ENCODE peak calls at places on chromosomes 7 and 10, in five cellular contexts. A, P, O, T and X are unnamed samples.
A peak's percentile ranks its signal among the peaks of the same experiment; 100 is the strongest.

GRCh38 chr7:158135931-158136330 is 451.7 kb downstream of the PTPRN2 start:
- DNase-seq in O (no peak), P (no peak), A (no peak), T (no peak), X (no peak)

GRCh38 chr7:40418983-40419382 is 284.2 kb downstream of the SUGCT start:
- DNase-seq in P (no peak), O (no peak), A (no peak), T (no peak), X (no peak)

GRCh38 chr7:11985971-11986370 is 154.0 kb upstream of the THSD7A start:
- DNase-seq in T (no peak), O (no peak), A (no peak), P (no peak), X (no peak)

GRCh38 chr10:95309958-95310357 is 19.2 kb upstream of the PDLIM1 start:
- DNase-seq in O (no peak), T (no peak), P (no peak), A (no peak), X (no peak)

GRCh38 chr7:82247814-82248433 is 195.7 kb downstream of the CACNA2D1 start:
- DNase-seq in T (no peak), A (peak; percentile 41), O (no peak), P (peak; percentile 48), X (no peak)

GRCh38 chr7:84073476-84073875 is 121.1 kb downstream of the SEMA3A start:
- DNase-seq in P (no peak), A (no peak), O (no peak), T (no peak), X (no peak)

GRCh38 chr10:127972958-127973357 is 66.1 kb downstream of the PTPRE start:
- DNase-seq in A (no peak), T (no peak), P (no peak), O (no peak), X (no peak)

GRCh38 chr10:95327367-95327766 is 36.6 kb upstream of the PDLIM1 start:
- DNase-seq in T (no peak), O (peak; percentile 88), P (no peak), A (peak; percentile 48), X (no peak)

GRCh38 chr10:133260895-133261725 is 15.6 kb downstream of the ADAM8 start:
- DNase-seq in O (peak; percentile 82), P (peak; percentile 46), A (peak; percentile 83), T (no peak), X (peak; percentile 84)

GRCh38 chr10:5543628-5544027 is 18.9 kb downstream of the CALML3 start:
- DNase-seq in T (no peak), P (no peak), O (no peak), A (no peak), X (no peak)

GRCh38 chr10:89242840-89243586 is 8.6 kb downstream of the LIPA start:
- DNase-seq in P (peak; percentile 34), T (no peak), O (no peak), A (no peak), X (no peak)

GRCh38 chr7:90958669-90959068 is 305.6 kb upstream of the FZD1 start:
- DNase-seq in T (peak; percentile 18), P (no peak), A (no peak), O (no peak), X (no peak)

GRCh38 chr7:1053816-1054370 is 9.5 kb downstream of the GPR146 start:
- DNase-seq in T (no peak), O (peak; percentile 33), P (no peak), A (no peak), X (no peak)

GRCh38 chr10:87882555-87883294 is 19.3 kb downstream of the PTEN start:
- DNase-seq in P (no peak), T (no peak), O (no peak), A (no peak), X (no peak)

GRCh38 chr10:7251696-7252465 is 159.0 kb downstream of the SFMBT2 start:
- DNase-seq in T (no peak), O (no peak), P (no peak), A (peak; percentile 66), X (no peak)

GRCh38 chr7:32158751-32159360 is 88.6 kb upstream of the PDE1C start:
- DNase-seq in A (no peak), P (no peak), T (no peak), O (no peak), X (no peak)

GRCh38 chr7:38306136-38306535 is 32.7 kb upstream of the TARP start:
- DNase-seq in O (no peak), P (no peak), A (no peak), T (no peak), X (no peak)

GRCh38 chr10:57849726-57850357 is 417.9 kb downstream of the IPMK start:
- DNase-seq in A (peak; percentile 1), T (no peak), P (peak; percentile 20), O (no peak), X (no peak)

GRCh38 chr7:117916309-117916708 is 43.1 kb upstream of the CTTNBP2 start:
- DNase-seq in P (no peak), A (no peak), T (no peak), O (no peak), X (no peak)

GRCh38 chr7:82699773-82700186 is 256.2 kb upstream of the CACNA2D1 start:
- DNase-seq in P (peak; percentile 26), O (no peak), A (no peak), T (no peak), X (no peak)

GRCh38 chr10:90960355-90960814 is 39.5 kb upstream of the ANKRD1 start:
- DNase-seq in O (peak; percentile 59), P (no peak), A (no peak), T (peak; percentile 32), X (no peak)

GRCh38 chr10:77715081-77715480 is 77.5 kb upstream of the KCNMA1 start:
- DNase-seq in T (no peak), O (no peak), P (peak; percentile 26), A (no peak), X (no peak)

GRCh38 chr7:103150192-103150591 is 1.3 kb upstream of the NAPEPLD start:
- DNase-seq in A (no peak), P (no peak), T (no peak), O (no peak), X (no peak)

GRCh38 chr10:118483496-118483895 is 112.0 kb downstream of the PRLHR start:
- DNase-seq in T (no peak), A (no peak), P (peak; percentile 19), O (no peak), X (no peak)
- TF ChIP-seq CTCF in T (no peak), A (no peak), P (peak; percentile 34), O (no peak), X (no peak)

DNA sequence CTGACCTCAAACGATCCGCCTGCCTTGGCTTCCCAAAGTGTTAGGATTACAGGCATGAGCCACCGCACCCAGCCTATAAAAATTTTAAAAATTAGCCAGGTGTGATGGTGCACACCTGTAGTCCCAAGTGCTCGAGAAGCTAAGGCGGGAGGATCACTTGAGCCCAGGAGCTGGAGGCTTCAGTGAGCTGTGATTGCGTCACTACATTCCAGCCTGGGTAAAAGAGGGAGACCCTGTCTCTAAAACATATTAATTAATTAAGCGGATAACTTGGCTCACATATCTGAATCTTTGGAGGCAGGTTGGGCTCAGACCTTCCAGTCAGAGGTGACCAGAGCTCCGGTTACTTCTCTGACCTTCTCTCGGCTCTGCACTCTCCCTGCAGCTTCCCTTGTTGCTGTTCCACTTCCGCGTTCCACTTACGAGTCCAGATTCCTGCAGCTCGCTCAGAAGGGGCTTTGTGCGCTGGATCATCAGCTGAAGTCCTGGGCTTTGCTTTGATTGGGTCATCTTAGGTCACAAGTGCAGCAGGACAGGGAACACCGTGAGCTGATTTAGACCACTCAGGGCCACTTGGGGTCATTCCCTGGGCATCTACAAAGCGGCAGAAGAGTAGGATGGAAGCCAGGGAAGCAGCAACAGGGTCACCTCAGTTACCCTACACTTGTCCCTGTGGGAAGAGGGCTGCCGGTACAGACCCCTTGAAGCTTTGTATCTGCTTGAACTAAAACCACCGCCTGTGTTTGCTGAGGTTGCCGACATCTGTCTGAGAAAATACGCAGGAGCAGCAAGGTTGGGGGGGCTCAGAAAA is 2.0 kb upstream of the ARPC1B start:
- DNase-seq in O (no peak), P (peak; percentile 39), T (no peak), A (no peak), X (no peak)
- H3K27ac ChIP-seq in O (no peak overlapping the region), P (no peak overlapping the region), T (peak overlapping the region; percentile 39), A (no peak overlapping the region), X (peak overlapping the region; percentile 67)

GRCh38 chr7:6532516-6532915 is 18.7 kb downstream of the GRID2IP start:
- DNase-seq in P (no peak), O (no peak), T (no peak), A (no peak), X (no peak)

GRCh38 chr7:6529643-6530042 is 21.6 kb downstream of the GRID2IP start:
- DNase-seq in A (no peak), O (no peak), T (no peak), P (no peak), X (no peak)

GRCh38 chr7:6531492-6532279 is 19.6 kb downstream of the GRID2IP start:
- DNase-seq in O (no peak), A (no peak), P (peak; percentile 42), T (no peak), X (no peak)

GRCh38 chr7:6528401-6529130 is 22.7 kb downstream of the GRID2IP start:
- DNase-seq in T (no peak), A (no peak), P (no peak), O (no peak), X (no peak)

DNA sequence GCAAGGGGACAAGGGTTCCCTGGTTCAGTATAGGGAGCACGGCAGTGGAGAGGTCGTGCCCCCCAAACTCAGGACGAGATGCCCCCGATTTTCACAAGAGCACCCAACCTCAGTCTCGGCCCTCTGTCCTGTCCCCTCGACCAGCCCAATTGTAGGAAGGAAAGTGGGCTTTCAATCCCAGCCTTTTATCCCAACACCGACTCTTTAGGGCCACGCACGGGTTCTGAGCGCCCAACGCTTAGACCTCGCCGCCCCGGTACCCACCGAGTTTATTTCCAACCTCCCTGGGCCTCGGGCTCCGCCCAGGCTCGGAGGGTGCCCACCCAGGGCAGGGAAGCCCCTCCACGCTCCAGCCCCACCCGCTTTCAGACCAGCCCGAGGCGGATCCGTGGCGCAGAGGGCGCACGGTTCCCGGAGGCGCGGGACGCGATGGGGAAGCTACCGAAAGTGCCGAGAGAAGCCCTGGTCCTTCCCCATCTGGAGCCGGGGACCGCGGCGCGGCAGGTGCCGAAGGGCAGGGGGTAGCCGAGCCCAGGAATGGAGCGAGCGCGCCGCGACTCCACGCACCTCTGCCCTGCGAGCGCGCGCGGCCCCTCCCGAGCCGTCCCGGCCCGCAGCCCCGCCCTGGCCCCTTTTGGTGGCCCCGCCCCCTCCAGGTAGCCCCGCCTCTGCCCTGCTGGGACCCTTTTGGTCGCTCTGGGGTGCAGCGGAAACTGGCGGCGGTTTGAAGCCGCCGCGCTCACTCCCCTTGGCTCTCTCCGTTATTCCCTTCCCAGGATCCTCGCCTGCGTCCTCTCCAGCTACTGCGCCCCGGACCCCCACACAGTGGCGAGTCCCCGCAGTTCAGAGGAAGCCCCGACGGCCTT is 20.4 kb downstream of the GRID2IP start:
- DNase-seq in P (peak; percentile 86), A (peak; percentile 79), T (no peak), O (no peak), X (no peak)
- H3K4me3 ChIP-seq in P (peak overlapping the region; percentile 95), A (peak overlapping the region; percentile 35), T (peak overlapping the region; percentile 10), O (peak overlapping the region; percentile 54), X (peak overlapping the region; percentile 63)

GRCh38 chr7:30353932-30354607 is 69.7 kb downstream of the ZNRF2 start:
- DNase-seq in P (no peak), T (no peak), A (no peak), O (no peak), X (no peak)

GRCh38 chr7:30351724-30352123 is 67.3 kb downstream of the ZNRF2 start:
- DNase-seq in P (no peak), O (no peak), T (no peak), A (no peak), X (no peak)

GRCh38 chr7:30353532-30353931 is 69.1 kb downstream of the ZNRF2 start:
- DNase-seq in T (no peak), P (no peak), O (no peak), A (no peak), X (no peak)

GRCh38 chr7:30351274-30351673 is 66.9 kb downstream of the ZNRF2 start:
- DNase-seq in A (no peak), T (no peak), O (no peak), P (no peak), X (no peak)

GRCh38 chr7:30352169-30352568 is 67.8 kb downstream of the ZNRF2 start:
- DNase-seq in A (no peak), T (no peak), P (no peak), O (no peak), X (no peak)
- TF ChIP-seq CTCF in A (peak; percentile 35), T (no peak), P (peak; percentile 20), O (no peak), X (no peak)